ENCODE peak calls at places on chromosomes 2 and 18, in ten cellular contexts. X is neural progenitor cell; U is Panc1; V is uterus; A is CD8-positive, alpha-beta T cell; P is upper lobe of right lung; O is fibroblast of lung; S is HL-60; F is lower lobe of right lung; E is HCT116. Q is an unnamed sample.

GRCh38 chr2:188308483-188308882 is 16.8 kb downstream of the GULP1 start:
- DNase-seq in X (no peak), U (no peak), V (no peak), A (no peak), P (no peak), O (no peak), S (no peak), F (no peak), E (no peak), Q (no peak)

GRCh38 chr2:575728-576237 is 101.4 kb downstream of the TMEM18 start:
- DNase-seq in X (no peak), U (no peak), V (no peak), A (no peak), P (no peak), O (no peak), S (no peak), F (no peak), E (no peak), Q (no peak)

GRCh38 chr2:71224935-71225334 is 2.0 kb downstream of the PAIP2B start:
- DNase-seq in X (no peak), U (no peak), V (no peak), A (no peak), P (no peak), O (no peak), S (no peak), F (no peak), E (no peak), Q (no peak)

GRCh38 chr18:47893047-47893446 is 37.4 kb downstream of the SMAD2 start:
- DNase-seq in X (no peak), U (no peak), V (no peak), A (no peak), P (no peak), O (no peak), S (no peak), F (no peak), E (no peak), Q (no peak)

GRCh38 chr18:34976899-34977786 is 64.1 kb upstream of the MAPRE2 start:
- DNase-seq in X (peak; percentile 78), U (no peak), V (peak; percentile 54), A (peak; percentile 73), P (peak; percentile 88), O (peak; percentile 29), S (peak; percentile 34), F (peak; percentile 82), E (no peak), Q (no peak)

GRCh38 chr2:71536311-71536710 is 83.0 kb downstream of the DYSF start:
- DNase-seq in X (no peak), U (no peak), V (no peak), A (no peak), P (peak; percentile 43), O (no peak), S (no peak), F (no peak), E (no peak), Q (peak; percentile 34)

GRCh38 chr2:169955940-169956339 is 128.7 kb downstream of the UBR3 start:
- DNase-seq in X (no peak), U (no peak), V (no peak), A (no peak), P (no peak), O (no peak), S (no peak), F (no peak), E (no peak), Q (no peak)

GRCh38 chr2:128448331-128449225 is 129.9 kb upstream of the HS6ST1 start:
- DNase-seq in X (peak; percentile 1), U (no peak), V (no peak), A (no peak), P (peak; percentile 40), O (no peak), S (no peak), F (no peak), E (no peak), Q (no peak)

GRCh38 chr18:55275042-55275897 is 312.7 kb downstream of the TCF4 start:
- DNase-seq in X (no peak), U (no peak), V (no peak), A (no peak), P (no peak), O (peak; percentile 92), S (no peak), F (no peak), E (no peak), Q (no peak)

GRCh38 chr18:77106331-77106730 is 26.3 kb downstream of the MBP start:
- DNase-seq in X (no peak), U (no peak), V (no peak), A (peak; percentile 73), P (peak; percentile 77), O (no peak), S (peak; percentile 92), F (no peak), E (no peak), Q (no peak)

GRCh38 chr2:118845843-118846666 is 1.4 kb downstream of the EN1 start:
- DNase-seq in X (peak; percentile 54), U (no peak), V (no peak), A (no peak), P (no peak), O (no peak), S (no peak), F (no peak), E (no peak), Q (no peak)

DNA sequence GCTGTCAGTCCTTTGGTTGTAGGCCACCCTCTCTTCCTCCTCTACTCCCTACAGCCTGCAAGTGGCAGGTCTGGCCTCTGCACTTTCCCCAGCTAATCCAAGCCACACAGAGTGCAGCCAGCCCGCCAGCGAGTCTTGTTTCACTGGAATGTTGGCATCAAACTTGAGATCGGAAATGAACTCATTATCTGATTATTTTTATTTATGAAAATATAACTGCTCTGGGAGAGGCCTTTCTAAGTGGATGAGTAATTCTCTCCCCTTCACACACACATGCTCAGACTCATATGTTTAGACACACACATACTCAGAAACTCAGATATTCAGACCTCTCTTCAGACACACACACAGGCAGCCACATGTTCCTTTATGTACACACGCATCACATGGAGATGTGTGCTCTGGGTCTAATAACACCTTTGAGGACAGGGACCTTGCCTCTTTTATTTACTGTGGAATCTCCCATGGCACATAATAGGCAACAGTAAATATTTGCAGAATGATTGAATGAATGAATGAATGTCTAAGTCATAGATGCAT is 151.3 kb downstream of the ZFP36L2 start:
- DNase-seq in X (no peak), U (peak; percentile 91), V (peak; percentile 84), A (no peak), P (no peak), O (peak; percentile 98), S (no peak), F (no peak), E (no peak), Q (peak; percentile 85)
- TF ChIP-seq CTCF in X (no peak), U (no peak), V (no peak), A (no peak), P (no peak), O (peak; percentile 22), S (no peak), F (no peak), E (no peak), Q (no peak)

DNA sequence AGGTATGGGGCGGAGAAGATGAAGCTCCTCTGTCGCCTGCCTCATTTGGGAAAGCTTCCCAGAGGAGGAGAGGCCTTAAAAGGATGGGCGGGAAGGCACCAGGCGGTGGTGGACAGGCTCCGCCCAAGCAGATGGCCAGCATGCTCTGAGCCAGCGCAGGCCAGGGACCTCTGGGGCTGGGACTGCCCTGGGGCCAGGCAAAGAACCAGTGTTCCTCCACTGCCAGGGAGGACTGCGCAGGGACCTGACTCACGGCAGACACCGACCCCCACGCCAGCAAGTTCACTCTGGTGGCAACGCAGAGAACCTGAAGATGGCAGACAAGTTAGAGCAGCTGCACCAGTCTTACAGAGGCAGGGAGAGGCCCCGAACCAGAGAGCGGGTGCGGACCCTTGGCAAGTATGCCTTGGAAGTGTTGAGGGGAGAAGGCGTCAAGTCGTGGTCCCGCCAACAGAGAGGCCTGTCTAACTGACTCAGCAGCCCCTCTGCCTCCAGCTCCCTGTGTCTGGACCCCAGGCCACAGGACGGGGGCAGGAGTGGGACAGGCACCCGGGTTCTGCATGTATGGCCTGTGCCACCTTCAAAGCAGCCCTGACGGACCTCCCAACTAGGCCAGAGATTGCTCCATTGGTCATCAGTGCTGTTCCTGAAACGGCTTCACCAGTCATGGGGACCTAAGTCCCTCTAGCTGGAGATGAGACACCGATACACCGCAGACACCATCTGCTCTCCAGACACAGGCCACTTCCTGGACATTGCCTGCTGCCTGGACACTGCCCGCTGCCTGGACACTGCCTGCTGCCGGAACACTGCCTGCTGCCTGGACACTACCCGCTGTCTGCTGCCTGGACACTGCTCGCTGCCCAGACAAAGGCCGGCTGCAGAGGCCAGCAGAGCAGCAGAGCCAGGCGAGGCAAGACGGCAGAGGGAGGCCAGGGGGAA is 124.7 kb downstream of the HDAC4 start:
- DNase-seq in X (no peak), U (no peak), V (peak; percentile 65), A (no peak), P (peak; percentile 67), O (peak; percentile 79), S (no peak), F (peak; percentile 46), E (no peak), Q (no peak)
- H3K27ac ChIP-seq in X (no peak overlapping the region), U (peak overlapping the region; percentile 62), V (peak overlapping the region; percentile 70), A (peak overlapping the region; percentile 18), P (peak overlapping the region; percentile 51), O (peak overlapping the region; percentile 99), S (peak overlapping the region; percentile 70), F (peak overlapping the region; percentile 63), E (peak overlapping the region; percentile 84), Q (peak overlapping the region; percentile 93)

GRCh38 chr2:219279151-219279915 is at the start of gene DNAJB2:
- DNase-seq in X (peak; percentile 98), U (peak; percentile 94), V (peak; percentile 99), A (peak; percentile 98), P (peak; percentile 99), O (peak; percentile 99), S (peak; percentile 95), F (peak; percentile 99), E (peak; percentile 94), Q (peak; percentile 99)
- TF ChIP-seq CTCF in X (no peak), U (no peak), V (peak; percentile 33), A (no peak), P (peak; percentile 7), O (no peak), S (no peak), F (no peak), E (no peak), Q (no peak)

GRCh38 chr2:9982891-9983290 is 31.4 kb downstream of the GRHL1 start:
- DNase-seq in X (no peak), U (no peak), V (no peak), A (no peak), P (no peak), O (no peak), S (no peak), F (no peak), E (no peak), Q (no peak)

GRCh38 chr2:9983413-9984216 is 32.1 kb downstream of the GRHL1 start:
- DNase-seq in X (no peak), U (no peak), V (no peak), A (no peak), P (no peak), O (no peak), S (no peak), F (no peak), E (no peak), Q (no peak)

GRCh38 chr2:9984217-9984739 is 32.8 kb downstream of the GRHL1 start:
- DNase-seq in X (peak; percentile 53), U (peak; percentile 20), V (no peak), A (peak; percentile 9), P (no peak), O (peak; percentile 73), S (peak; percentile 2), F (no peak), E (peak; percentile 47), Q (peak; percentile 65)

GRCh38 chr2:9985531-9985930 is 34.0 kb downstream of the GRHL1 start:
- DNase-seq in X (no peak), U (no peak), V (no peak), A (no peak), P (no peak), O (no peak), S (no peak), F (no peak), E (no peak), Q (no peak)

GRCh38 chr2:9984861-9985480 is 33.5 kb downstream of the GRHL1 start:
- DNase-seq in X (no peak), U (no peak), V (no peak), A (no peak), P (no peak), O (no peak), S (no peak), F (no peak), E (no peak), Q (no peak)
- H3K27ac ChIP-seq in X (no peak overlapping the region), U (no peak overlapping the region), V (peak overlapping the region; percentile 49), A (no peak overlapping the region), P (peak overlapping the region; percentile 25), O (no peak overlapping the region), S (no peak overlapping the region), F (no peak overlapping the region), E (no peak overlapping the region), Q (no peak overlapping the region)

Q was measured in RWPE1.